ENCODE peak calls at places on chromosome 20, in nine cellular contexts. P, L, J, B, T, Y, D, Z and R are unnamed samples.

GRCh38 chr20:34165246-34165645 is 53.2 kb upstream of the EIF2S2 start:
- DNase-seq in P (no peak), L (no peak), J (no peak), B (no peak), T (no peak), Y (no peak), D (no peak), Z (no peak), R (no peak)

GRCh38 chr20:2208897-2209296 is 86.9 kb upstream of the TGM3 start:
- DNase-seq in P (no peak), L (no peak), J (no peak), B (no peak), T (no peak), Y (no peak), D (no peak), Z (no peak), R (no peak)

GRCh38 chr20:36647194-36648121 is 1.5 kb upstream of the SLA2 start:
- DNase-seq in P (no peak), L (no peak), J (no peak), B (no peak), T (no peak), Y (no peak), D (no peak), Z (no peak), R (no peak)

GRCh38 chr20:3093861-3094361 is 9.4 kb upstream of the AVP start:
- DNase-seq in P (no peak), L (no peak), J (no peak), B (no peak), T (no peak), Y (no peak), D (no peak), Z (no peak), R (no peak)

GRCh38 chr20:11352041-11352440 is 565.7 kb upstream of the BTBD3 start:
- DNase-seq in P (no peak), L (no peak), J (no peak), B (no peak), T (no peak), Y (no peak), D (no peak), Z (no peak), R (no peak)

GRCh38 chr20:33522256-33522820 is 32.4 kb downstream of the CBFA2T2 start:
- DNase-seq in P (no peak), L (no peak), J (no peak), B (no peak), T (no peak), Y (no peak), D (no peak), Z (no peak), R (no peak)

GRCh38 chr20:32071395-32072167 is 19.5 kb downstream of the HCK start:
- DNase-seq in P (no peak), L (no peak), J (no peak), B (no peak), T (no peak), Y (no peak), D (no peak), Z (no peak), R (no peak)

GRCh38 chr20:19974621-19975435 is 42.3 kb upstream of the NAA20 start:
- DNase-seq in P (peak; percentile 63), L (peak; percentile 95), J (peak; percentile 92), B (peak; percentile 84), T (no peak), Y (peak; percentile 65), D (peak; percentile 88), Z (peak; percentile 85), R (peak; percentile 59)

GRCh38 chr20:37687478-37687805 is 6.4 kb upstream of the CTNNBL1 start:
- DNase-seq in P (no peak), L (no peak), J (no peak), B (no peak), T (no peak), Y (no peak), D (no peak), Z (no peak), R (no peak)

GRCh38 chr20:38434310-38434741 is 802 bp downstream of the SNHG17 start:
- DNase-seq in P (no peak), L (no peak), J (no peak), B (no peak), T (no peak), Y (no peak), D (peak; percentile 80), Z (peak; percentile 35), R (no peak)

DNA sequence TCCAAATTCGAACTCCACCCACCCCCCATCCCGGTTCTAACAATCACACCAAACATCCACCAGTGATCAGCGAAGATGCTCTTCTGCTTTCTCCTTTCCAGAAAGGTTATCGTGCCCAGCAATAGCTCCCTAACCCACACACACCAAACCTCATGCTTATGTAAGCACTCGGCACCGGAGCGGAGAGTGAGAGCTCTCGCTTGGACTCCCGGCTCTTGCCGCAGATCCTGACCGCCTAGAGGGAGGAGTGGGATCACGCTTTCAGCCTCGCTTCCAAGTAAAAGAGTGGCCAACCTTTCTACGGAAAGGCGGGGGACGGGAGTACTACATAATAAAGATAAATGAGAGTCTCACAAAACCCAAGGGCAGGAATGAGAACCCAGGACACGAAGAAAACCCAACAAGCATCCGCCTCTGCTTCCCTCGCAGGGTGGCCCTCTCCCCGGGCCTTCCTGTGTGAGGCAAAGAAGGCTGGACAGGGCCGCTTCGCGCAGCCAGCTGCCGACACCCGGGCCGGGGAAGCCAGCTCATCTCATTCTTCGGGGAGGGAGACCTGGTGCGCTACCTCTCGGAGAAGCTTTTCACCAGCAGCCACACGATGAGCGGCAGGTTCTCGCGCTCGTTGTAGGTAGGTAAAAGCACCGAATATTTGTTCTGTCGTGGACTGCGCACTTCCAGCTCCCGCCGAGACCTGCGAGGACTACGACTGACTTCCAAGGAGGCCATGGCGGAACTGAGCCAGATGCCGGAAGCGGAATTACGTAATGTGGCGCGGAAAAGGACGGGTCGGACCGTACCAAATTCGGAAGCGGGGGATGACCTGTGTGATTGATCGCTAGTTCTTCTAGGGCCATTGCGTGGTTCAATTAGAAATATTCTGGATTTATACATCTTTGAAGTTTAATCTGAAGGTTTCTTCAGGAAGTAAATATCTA is at the start of gene DPM1:
- DNase-seq in P (peak; percentile 90), L (peak; percentile 96), J (peak; percentile 92), B (peak; percentile 87), T (peak; percentile 60), Y (peak; percentile 89), D (peak; percentile 95), Z (peak; percentile 91), R (peak; percentile 41)
- TF ChIP-seq POLR2A in P (peak; percentile 94), L (peak; percentile 82), J (peak; percentile 69), B (peak; percentile 77), T (peak; percentile 99), Y (peak; percentile 84), D (peak; percentile 54), Z (peak; percentile 91), R (peak; percentile 97)

GRCh38 chr20:62143118-62143975 is at the start of the genes PSMA7 and SS18L1:
- DNase-seq in P (peak; percentile 89), L (peak; percentile 94), J (peak; percentile 94), B (peak; percentile 83), T (peak; percentile 95), Y (peak; percentile 91), D (peak; percentile 97), Z (peak; percentile 88), R (peak; percentile 86)
- TF ChIP-seq POLR2A in P (peak; percentile 81), L (peak; percentile 92), J (peak; percentile 96), B (peak; percentile 94), T (no peak), Y (peak; percentile 98), D (peak; percentile 87), Z (peak; percentile 88), R (peak; percentile 97)

GRCh38 chr20:401682-402495 is 6.2 kb upstream of the RBCK1 start:
- DNase-seq in P (peak; percentile 17), L (no peak), J (no peak), B (no peak), T (no peak), Y (no peak), D (peak; percentile 8), Z (no peak), R (no peak)
- TF ChIP-seq POLR2A in P (no peak), L (no peak), J (no peak), B (no peak), T (no peak), Y (peak; percentile 78), D (no peak), Z (no peak), R (no peak)

DNA sequence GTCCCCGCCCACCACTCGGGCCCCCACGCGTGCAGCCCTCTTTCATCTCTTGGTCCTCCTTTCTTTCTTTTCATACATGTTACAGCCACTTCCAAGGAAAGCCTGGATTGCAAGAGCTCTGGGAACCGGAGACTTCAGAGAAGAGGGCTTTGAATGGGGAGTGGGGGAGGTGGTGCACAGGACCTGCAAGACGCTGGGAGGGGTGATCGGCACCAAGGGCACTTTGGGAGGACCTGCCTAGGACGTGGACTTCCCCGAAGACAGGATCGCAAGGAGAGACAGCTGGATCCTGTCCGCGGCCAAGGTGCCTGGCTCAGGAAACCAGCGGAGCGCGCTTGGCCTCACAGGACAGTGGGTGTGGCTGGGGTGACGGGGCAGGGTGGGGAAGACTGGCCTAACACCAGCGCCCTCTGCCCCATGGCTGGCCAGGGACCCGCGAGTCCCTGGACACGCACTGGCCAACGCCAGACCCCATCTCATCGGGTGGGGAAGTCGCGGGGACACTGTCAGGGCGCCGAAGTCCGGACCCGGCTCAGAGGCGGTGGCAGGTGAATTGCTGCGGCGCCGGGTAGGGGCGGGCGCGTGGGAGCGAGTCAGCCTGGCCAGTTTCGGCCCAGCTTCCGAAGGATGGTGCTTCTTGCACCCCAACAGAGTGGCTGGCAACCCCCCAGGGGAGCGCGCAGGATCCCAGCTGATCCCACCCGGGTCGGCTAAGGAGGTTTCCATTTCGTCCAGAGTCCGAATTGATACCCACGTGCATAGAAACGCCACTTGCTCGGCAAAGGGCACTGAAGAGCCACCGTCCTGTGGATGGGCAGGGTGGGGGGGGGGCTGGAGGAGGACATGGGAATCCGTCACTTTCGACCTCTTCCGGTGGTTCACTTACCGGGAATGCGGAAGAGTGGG is 714 bp upstream of the THBD start:
- DNase-seq in P (no peak), L (no peak), J (peak; percentile 84), B (no peak), T (no peak), Y (peak; percentile 67), D (peak; percentile 92), Z (peak; percentile 41), R (peak; percentile 42)
- TF ChIP-seq POLR2A in P (no peak), L (no peak), J (no peak), B (no peak), T (no peak), Y (no peak), D (no peak), Z (no peak), R (no peak)

DNA sequence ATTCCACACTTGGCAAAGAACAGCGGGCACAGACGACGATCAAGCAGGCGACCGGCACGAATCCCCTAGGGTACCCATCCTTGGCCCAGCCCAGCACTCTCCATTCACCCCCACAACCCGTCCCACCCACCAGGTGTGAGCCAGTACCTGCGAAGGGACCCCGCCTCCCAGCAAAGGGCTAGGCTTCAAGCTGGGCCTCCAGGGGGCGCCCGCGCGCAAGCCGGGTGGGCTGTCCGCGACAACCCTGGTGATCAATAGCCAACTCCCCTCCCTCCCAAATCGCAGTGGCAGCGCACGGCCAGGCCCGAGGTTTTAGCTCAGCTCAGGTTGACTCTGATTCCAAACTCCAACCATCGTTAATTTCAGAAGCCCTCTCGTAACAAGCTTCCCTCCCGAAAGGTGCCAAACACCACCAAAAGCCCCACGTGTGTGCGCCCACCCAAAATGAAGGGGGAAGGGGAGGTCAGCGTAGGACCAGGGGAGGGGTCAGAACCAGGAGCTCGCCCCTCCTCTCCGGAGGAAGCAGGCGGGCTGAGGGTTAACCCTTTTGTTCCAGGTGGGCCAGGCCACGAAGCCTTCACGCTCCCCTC is 2.1 kb downstream of the SALL4 start:
- DNase-seq in P (peak; percentile 69), L (no peak), J (peak; percentile 75), B (peak; percentile 29), T (peak; percentile 74), Y (peak; percentile 72), D (peak; percentile 88), Z (peak; percentile 57), R (peak; percentile 76)
- TF ChIP-seq POLR2A in P (no peak), L (no peak), J (no peak), B (no peak), T (no peak), Y (no peak), D (no peak), Z (no peak), R (no peak)